ENCODE peak calls at places on chromosomes 5 and 9, in ten cellular contexts. F is CD8-positive, alpha-beta T cell; R is ovary; E is astrocyte of the spinal cord; M is activated CD4-positive, alpha-beta T cell treated with anti-CD3 and anti-CD28 coated beads for 48 hours; P is activated CD8-positive, alpha-beta memory T cell treated with anti-CD3 and anti-CD28 coated beads for 4 hours; C is GOT3; D is NAMALWA; V is progenitor cell of endocrine pancreas; J is dorsolateral prefrontal cortex. Z is an unnamed sample.

GRCh38 chr5:7437836-7438235 is 41.9 kb downstream of the ADCY2 start:
- DNase-seq in F (no peak), R (no peak), E (no peak), M (no peak), P (no peak), C (no peak), D (no peak), V (no peak), J (no peak), Z (no peak)

GRCh38 chr5:6508931-6509330 is 60.3 kb downstream of the UBE2QL1 start:
- DNase-seq in F (no peak), R (no peak), E (no peak), M (no peak), P (no peak), C (no peak), D (no peak), V (no peak), J (no peak), Z (no peak)

GRCh38 chr5:141637266-141637692 is 482 bp downstream of the RELL2 start:
- DNase-seq in F (peak), R (no peak), E (no peak), M (peak), P (no peak), C (no peak), D (peak), V (peak), J (no peak), Z (peak)

GRCh38 chr9:124899845-124900244 is 37.9 kb downstream of the ARPC5L start:
- DNase-seq in F (no peak), R (no peak), E (no peak), M (no peak), P (no peak), C (no peak), D (no peak), V (no peak), J (no peak), Z (no peak)

GRCh38 chr5:34536699-34537098 is 119.4 kb upstream of the RAI14 start:
- DNase-seq in F (no peak), R (no peak), E (no peak), M (no peak), P (no peak), C (no peak), D (no peak), V (no peak), J (no peak), Z (no peak)

GRCh38 chr5:33854733-33855151 is 37.0 kb downstream of the ADAMTS12 start:
- DNase-seq in F (no peak), R (peak), E (peak), M (no peak), P (no peak), C (no peak), D (no peak), V (no peak), J (no peak), Z (peak)

GRCh38 chr9:88933607-88934379 is 57.5 kb upstream of the S1PR3 start:
- DNase-seq in F (no peak), R (no peak), E (no peak), M (no peak), P (no peak), C (no peak), D (no peak), V (no peak), J (no peak), Z (no peak)

GRCh38 chr5:13601152-13601551 is 343.3 kb downstream of the DNAH5 start:
- DNase-seq in F (no peak), R (no peak), E (peak), M (no peak), P (no peak), C (no peak), D (no peak), V (no peak), J (no peak), Z (no peak)

GRCh38 chr5:154977409-154977808 is 36.1 kb upstream of the KIF4B start:
- DNase-seq in F (no peak), R (no peak), E (peak), M (no peak), P (no peak), C (no peak), D (no peak), V (no peak), J (no peak), Z (no peak)

GRCh38 chr9:103821115-103821514 is 273.0 kb upstream of the SMC2 start:
- DNase-seq in F (no peak), R (no peak), E (no peak), M (no peak), P (no peak), C (no peak), D (no peak), V (no peak), J (no peak), Z (no peak)

GRCh38 chr9:131500939-131501541 is 1.7 kb upstream of the POMT1 start:
- DNase-seq in F (peak), R (no peak), E (peak), M (peak), P (peak), C (peak), D (peak), V (no peak), J (no peak), Z (no peak)

GRCh38 chr5:169195601-169196000 is 105.3 kb downstream of the SLIT3 start:
- DNase-seq in F (no peak), R (no peak), E (no peak), M (no peak), P (no peak), C (no peak), D (no peak), V (no peak), J (no peak), Z (no peak)

GRCh38 chr9:96022445-96023031 is 147.0 kb downstream of the ERCC6L2 start:
- DNase-seq in F (peak), R (peak), E (no peak), M (no peak), P (peak), C (no peak), D (no peak), V (no peak), J (peak), Z (peak)

GRCh38 chr5:72555871-72556270 is 48.7 kb upstream of the ZNF366 start:
- DNase-seq in F (no peak), R (no peak), E (no peak), M (no peak), P (no peak), C (no peak), D (no peak), V (no peak), J (no peak), Z (peak)

GRCh38 chr5:14727428-14727865 is 62.9 kb downstream of the OTULIN start:
- DNase-seq in F (peak), R (peak), E (peak), M (peak), P (peak), C (peak), D (peak), V (peak), J (peak), Z (peak)

GRCh38 chr5:83368317-83368716 is 103.2 kb upstream of the VCAN start:
- DNase-seq in F (no peak), R (no peak), E (peak), M (no peak), P (no peak), C (peak), D (no peak), V (no peak), J (no peak), Z (no peak)

GRCh38 chr5:59066367-59067163 is 483.7 kb downstream of the RAB3C start:
- DNase-seq in F (no peak), R (no peak), E (peak), M (peak), P (no peak), C (no peak), D (no peak), V (no peak), J (no peak), Z (no peak)